ENCODE peak calls at places on chromosomes 1 and 21, in four cellular contexts. F is fibroblast of lung, R is left ventricle myocardium inferior, W is SJSA1. H is an unnamed sample.

GRCh38 chr1:169892819-169893644 is 664 bp downstream of the SCYL3 start:
- DNase-seq in F (peak), R (peak), W (no peak), H (no peak)

GRCh38 chr1:39788426-39788757 is 273 bp downstream of the BMP8B start:
- DNase-seq in F (no peak), R (no peak), W (no peak), H (no peak)

GRCh38 chr1:109112056-109112651 is 1.8 kb upstream of the ELAPOR1 start:
- DNase-seq in F (peak), R (no peak), W (no peak), H (no peak)

GRCh38 chr1:54652172-54652571 is 10.6 kb downstream of the MROH7 start:
- DNase-seq in F (no peak), R (no peak), W (no peak), H (no peak)

GRCh38 chr1:67771152-67771551 is 62.1 kb downstream of the GNG12 start:
- DNase-seq in F (peak), R (no peak), W (no peak), H (peak)

GRCh38 chr1:10629091-10629815 is 154.5 kb downstream of the PEX14 start:
- DNase-seq in F (no peak), R (no peak), W (no peak), H (no peak)

GRCh38 chr1:226166341-226166740 is 20.2 kb downstream of the ACBD3 start:
- DNase-seq in F (no peak), R (no peak), W (no peak), H (no peak)

GRCh38 chr1:16420719-16421118 is 16.5 kb downstream of the SPATA21 start:
- DNase-seq in F (no peak), R (no peak), W (no peak), H (no peak)

GRCh38 chr1:184606786-184607185 is 147.9 kb downstream of the EDEM3 start:
- DNase-seq in F (peak), R (no peak), W (no peak), H (no peak)

GRCh38 chr1:4144349-4144971 is 244.4 kb upstream of the C1orf174 start:
- DNase-seq in F (no peak), R (no peak), W (no peak), H (no peak)

GRCh38 chr1:111756124-111756513 is 418 bp downstream of the DDX20 start:
- DNase-seq in F (no peak), R (no peak), W (no peak), H (no peak)

GRCh38 chr1:230761443-230762167 is 14.4 kb downstream of the CAPN9 start:
- DNase-seq in F (no peak), R (no peak), W (no peak), H (no peak)

GRCh38 chr1:98197356-98197755 is 276.5 kb upstream of the DPYD start:
- DNase-seq in F (no peak), R (no peak), W (no peak), H (no peak)

GRCh38 chr1:191498318-191498717 is 659.9 kb upstream of the RGS18 start:
- DNase-seq in F (peak), R (no peak), W (no peak), H (no peak)

GRCh38 chr21:32708069-32708468 is 19.7 kb downstream of the SYNJ1 start:
- DNase-seq in F (no peak), R (no peak), W (no peak), H (no peak)

GRCh38 chr1:231691618-231692259 is 65.1 kb downstream of the DISC1 start:
- DNase-seq in F (no peak), R (peak), W (peak), H (no peak)

GRCh38 chr1:151972533-151973270 is 21.0 kb downstream of the S100A10 start:
- DNase-seq in F (peak), R (no peak), W (peak), H (peak)

DNA sequence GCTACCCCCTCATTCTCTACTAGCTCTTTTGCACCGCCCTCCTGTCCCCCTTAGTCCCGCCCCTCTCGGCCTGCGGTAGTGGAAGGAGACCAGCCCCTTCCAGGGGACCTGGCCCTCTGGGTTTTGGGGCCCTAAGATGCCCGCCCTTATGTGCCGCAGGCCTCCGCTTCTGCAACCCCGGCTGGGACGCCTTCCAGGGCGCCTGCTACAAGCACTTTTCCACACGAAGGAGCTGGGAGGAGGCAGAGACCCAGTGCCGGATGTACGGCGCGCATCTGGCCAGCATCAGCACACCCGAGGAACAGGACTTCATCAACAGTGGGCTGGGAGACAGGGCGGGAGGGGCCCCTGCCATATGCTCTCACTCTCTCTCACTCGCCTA is 14.9 kb downstream of the BCAN start:
- DNase-seq in F (peak), R (no peak), W (no peak), H (no peak)
- H3K4me3 ChIP-seq in F (peak), R (peak), W (no peak), H (no peak)

GRCh38 chr1:66298427-66298826 is 235.5 kb upstream of the SGIP1 start:
- DNase-seq in F (no peak), R (no peak), W (no peak), H (no peak)

GRCh38 chr1:66300280-66300973 is 233.5 kb upstream of the SGIP1 start:
- DNase-seq in F (no peak), R (no peak), W (no peak), H (no peak)

GRCh38 chr1:66302810-66303209 is 231.1 kb upstream of the SGIP1 start:
- DNase-seq in F (no peak), R (no peak), W (no peak), H (no peak)

GRCh38 chr1:66302184-66302742 is 231.7 kb upstream of the SGIP1 start:
- DNase-seq in F (no peak), R (no peak), W (no peak), H (no peak)

GRCh38 chr1:66300986-66301451 is 232.9 kb upstream of the SGIP1 start:
- DNase-seq in F (peak), R (no peak), W (no peak), H (no peak)
- H3K4me3 ChIP-seq in F (no peak), R (peak), W (no peak), H (no peak)

DNA sequence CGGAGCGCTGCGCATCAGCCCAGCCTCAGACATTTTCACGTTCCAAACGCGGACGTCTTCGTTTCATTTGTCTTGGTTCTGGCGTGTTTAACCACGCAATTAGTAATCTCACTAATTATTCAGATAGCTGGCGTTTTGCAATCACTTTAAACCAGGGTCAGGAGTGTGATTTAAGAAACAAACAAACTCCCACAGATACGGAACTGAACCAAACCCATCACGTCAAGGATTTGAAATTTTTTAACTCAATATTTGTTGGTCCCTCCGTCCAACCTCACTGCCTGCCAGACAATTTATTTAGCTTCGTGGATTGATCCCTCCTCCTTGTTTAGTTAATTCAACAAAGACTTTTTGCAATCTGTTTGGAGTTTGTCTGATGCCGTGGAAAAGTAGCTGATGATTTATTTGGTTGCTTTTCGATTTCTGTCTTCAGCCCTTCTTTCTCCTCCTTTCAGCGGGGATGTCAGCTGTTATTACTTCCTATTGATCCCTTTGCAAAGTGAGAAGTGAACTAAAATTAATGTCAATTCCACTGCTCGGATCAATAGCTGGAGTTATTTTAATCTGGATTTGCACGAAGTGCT is 4.1 kb downstream of the RNF220 start:
- DNase-seq in F (peak), R (no peak), W (no peak), H (no peak)
- H3K4me3 ChIP-seq in F (no peak), R (peak), W (no peak), H (no peak)

DNA sequence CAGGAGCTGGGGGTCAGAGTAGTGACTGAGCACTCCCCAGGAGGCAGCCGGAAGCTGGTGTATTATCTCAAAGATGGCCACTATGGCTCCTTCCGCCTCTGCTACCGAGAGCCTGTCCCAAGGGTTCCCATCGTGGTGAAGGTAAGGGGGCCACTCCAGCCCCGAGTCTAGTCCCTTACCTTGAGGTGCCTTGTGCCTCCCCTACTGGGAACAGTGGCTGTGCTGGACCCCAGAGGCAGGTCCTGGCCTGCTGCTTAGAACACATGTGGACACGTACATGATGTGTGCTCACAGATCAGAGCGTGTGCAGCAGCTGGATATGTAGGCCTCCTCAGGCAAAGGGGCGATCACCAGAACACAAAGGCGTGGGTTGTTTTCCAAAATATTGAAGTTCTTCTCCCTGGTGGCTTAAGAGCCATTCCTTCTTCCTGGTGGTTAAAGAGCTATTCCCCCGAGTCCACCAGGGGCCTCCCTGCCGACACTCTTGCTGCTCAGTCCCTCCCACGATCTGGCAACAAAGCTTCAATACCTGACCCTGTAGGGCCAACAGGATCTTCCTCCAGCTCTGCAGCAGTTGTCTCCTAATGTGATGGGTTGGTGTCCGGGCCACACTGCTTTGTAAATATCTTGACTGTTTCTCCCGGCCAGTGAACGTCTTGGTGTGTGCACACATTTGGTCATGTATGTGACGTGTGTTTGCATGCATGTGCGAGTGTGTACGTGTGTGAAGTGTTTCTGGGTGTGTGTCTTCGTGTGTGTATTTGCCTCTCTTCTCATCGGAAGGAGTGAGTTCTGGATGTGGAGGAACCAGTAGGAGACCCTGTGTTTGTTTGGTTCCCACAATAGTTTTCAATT is 68.4 kb upstream of the TINAGL1 start:
- DNase-seq in F (no peak), R (no peak), W (no peak), H (no peak)
- H3K4me3 ChIP-seq in F (no peak), R (no peak), W (no peak), H (no peak)

DNA sequence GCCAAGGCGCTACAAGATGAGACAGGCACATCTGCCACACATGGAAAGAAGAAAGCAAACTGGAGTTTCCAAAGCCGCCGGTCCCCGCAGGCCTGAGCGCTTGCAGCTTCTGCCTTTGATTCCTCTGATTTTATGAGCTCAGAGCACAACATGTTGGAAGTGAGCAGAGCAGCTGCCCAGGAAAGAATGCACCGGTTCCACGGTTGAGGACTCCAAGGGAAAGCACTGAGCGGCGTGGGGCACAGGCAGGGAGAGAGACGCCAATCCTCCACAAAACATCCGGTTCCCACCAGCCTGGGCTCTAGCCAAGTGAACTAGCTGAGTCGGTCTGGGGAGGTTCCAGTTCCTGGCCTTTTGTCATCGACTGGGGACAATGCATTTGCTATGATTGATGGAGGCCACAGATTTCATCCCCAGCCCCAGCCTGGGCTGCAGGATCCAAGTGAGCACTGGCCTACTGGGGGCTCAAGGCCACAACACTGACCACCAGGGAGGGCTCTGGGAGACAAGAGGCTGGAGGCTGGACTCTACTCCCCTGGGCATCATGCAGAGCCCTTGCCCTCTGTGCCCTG is 253.1 kb upstream of the IRF2BP2 start:
- DNase-seq in F (peak), R (peak), W (peak), H (peak)
- H3K4me3 ChIP-seq in F (no peak), R (peak), W (no peak), H (no peak)

DNA sequence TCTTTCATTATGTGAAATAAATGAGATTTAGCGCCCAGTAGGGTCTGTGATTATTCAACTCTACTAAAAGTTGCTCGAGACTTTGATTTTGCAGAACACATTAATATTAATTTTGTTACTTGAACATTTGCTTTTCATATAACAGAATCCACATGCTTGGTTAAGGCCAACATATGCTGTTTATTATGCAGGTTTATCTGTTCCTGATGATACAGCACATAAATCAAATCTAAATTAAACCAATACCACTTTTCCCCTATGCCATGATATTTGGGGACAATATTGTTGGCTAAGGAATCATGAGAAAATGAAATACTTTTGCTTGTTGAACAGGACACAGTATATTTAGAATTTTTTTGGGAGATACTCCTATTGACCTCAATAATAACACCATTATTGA is 291.1 kb downstream of the USP25 start:
- DNase-seq in F (no peak), R (no peak), W (no peak), H (no peak)
- H3K4me3 ChIP-seq in F (no peak), R (no peak), W (no peak), H (no peak)

GRCh38 chr1:8570435-8570834 is 247.0 kb downstream of the RERE start:
- DNase-seq in F (no peak), R (no peak), W (no peak), H (no peak)

GRCh38 chr1:8567146-8567545 is 249.2 kb downstream of the SLC45A1 start:
- DNase-seq in F (peak), R (no peak), W (no peak), H (no peak)

GRCh38 chr1:8571200-8571984 is 246.0 kb downstream of the RERE start:
- DNase-seq in F (peak), R (no peak), W (no peak), H (no peak)

GRCh38 chr1:8569242-8569641 is 248.2 kb downstream of the RERE start:
- DNase-seq in F (no peak), R (no peak), W (no peak), H (no peak)

DNA sequence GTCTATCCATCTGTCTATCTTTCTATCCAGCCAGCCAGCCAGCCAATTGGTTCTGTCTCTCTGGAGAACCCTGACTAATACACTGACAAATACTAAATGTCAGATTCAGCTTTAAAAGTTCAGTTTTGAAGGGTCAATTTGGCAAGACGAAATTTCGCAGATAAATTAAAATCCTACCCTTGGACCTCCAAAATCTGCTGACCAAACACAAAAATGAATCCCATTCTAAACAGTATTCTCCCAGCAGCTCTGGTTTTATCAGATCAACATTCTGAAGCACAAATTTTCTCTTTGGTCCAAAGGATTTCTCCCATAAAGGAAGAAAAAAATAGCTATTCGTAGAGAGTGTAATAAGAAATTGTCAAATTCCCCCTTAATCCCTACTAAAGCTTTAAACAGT is 248.6 kb downstream of the RERE start:
- DNase-seq in F (no peak), R (no peak), W (no peak), H (no peak)
- H3K4me3 ChIP-seq in F (no peak), R (no peak), W (no peak), H (no peak)

DNA sequence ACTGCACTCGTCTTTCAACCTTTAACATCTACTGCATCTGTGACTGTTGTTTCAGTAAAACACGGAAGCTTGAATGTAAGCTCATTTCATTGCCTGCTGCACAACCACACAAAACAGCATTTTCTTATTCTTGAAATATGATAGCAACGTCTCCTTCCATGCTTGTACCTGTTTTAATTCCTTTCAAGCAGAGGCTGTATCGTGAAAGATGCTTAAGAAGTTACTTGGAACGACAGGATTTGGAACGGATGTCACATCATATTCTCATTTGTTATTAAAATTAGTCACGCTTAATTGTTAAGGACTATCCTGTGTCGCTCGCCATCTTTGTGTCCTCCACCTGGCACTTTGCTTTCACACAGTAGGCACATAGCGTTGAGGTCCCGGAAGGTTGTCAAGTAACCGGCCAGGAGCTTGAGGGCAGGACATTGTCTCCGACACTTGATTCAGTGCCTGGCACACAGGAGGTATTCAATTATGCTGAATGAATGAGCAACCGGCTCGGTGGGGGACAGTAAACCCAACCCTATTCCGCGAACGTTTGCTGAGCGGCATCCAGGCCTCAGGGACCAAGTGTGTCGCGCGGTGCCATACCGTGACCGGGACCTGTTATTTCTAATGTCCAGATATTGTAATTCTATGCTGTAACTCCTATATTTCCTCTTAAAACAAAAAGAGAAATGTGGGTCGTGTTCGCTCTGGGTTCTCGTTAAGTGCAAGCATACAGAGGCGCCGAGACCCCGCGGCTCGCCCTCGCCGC is 500 bp upstream of the SH3GLB1 start:
- DNase-seq in F (no peak), R (no peak), W (no peak), H (no peak)
- H3K4me3 ChIP-seq in F (peak), R (peak), W (peak), H (peak)

H was measured in pancreas.